ENCODE peak calls at places on chromosomes 7 and 10, in six cellular contexts. F is endothelial cell, D is glutamatergic neuron, U is neural progenitor cell, P is RWPE1, T is hepatocyte. Q is an unnamed sample.

GRCh38 chr7:41886257-41886905 is 183.5 kb upstream of the INHBA start:
- DNase-seq in U (no peak), P (no peak), D (peak; percentile 39), F (no peak), T (peak; percentile 63), Q (no peak)

GRCh38 chr7:157413881-157414701 is 77.3 kb downstream of the DNAJB6 start:
- DNase-seq in U (no peak), F (no peak), T (no peak), P (no peak), D (no peak), Q (no peak)

GRCh38 chr7:22667562-22668239 is 59.3 kb upstream of the IL6 start:
- DNase-seq in U (no peak), D (no peak), P (peak; percentile 87), T (peak; percentile 52), F (no peak), Q (no peak)

GRCh38 chr7:47356261-47356660 is 225.7 kb downstream of the TNS3 start:
- DNase-seq in T (no peak), D (no peak), P (no peak), F (no peak), U (no peak), Q (no peak)

GRCh38 chr10:114772496-114773196 is 48.9 kb upstream of the FHIP2A start:
- DNase-seq in U (no peak), D (no peak), F (no peak), P (no peak), T (no peak), Q (no peak)

GRCh38 chr10:77959384-77959783 is 32.8 kb upstream of the DLG5 start:
- DNase-seq in F (no peak), U (no peak), T (no peak), D (no peak), P (no peak), Q (no peak)

GRCh38 chr10:11804336-11804735 is 18.8 kb upstream of the PROSER2 start:
- DNase-seq in T (no peak), P (no peak), D (no peak), U (no peak), F (no peak), Q (no peak)

GRCh38 chr7:19107392-19108147 is 9.9 kb downstream of the TWIST1 start:
- DNase-seq in T (peak; percentile 51), U (peak; percentile 66), D (no peak), P (peak; percentile 23), F (peak; percentile 42), Q (no peak)

GRCh38 chr7:135712182-135712782 is 15.7 kb downstream of the SLC13A4 start:
- DNase-seq in T (no peak), P (no peak), D (no peak), F (no peak), U (no peak), Q (no peak)

GRCh38 chr7:139915864-139916716 is 87.0 kb downstream of the TBXAS1 start:
- DNase-seq in D (no peak), U (no peak), P (peak; percentile 94), T (peak; percentile 47), F (no peak), Q (peak; percentile 31)

GRCh38 chr7:72244826-72245398 is 167.2 kb downstream of the CALN1 start:
- DNase-seq in F (no peak), P (no peak), T (no peak), U (no peak), D (no peak), Q (no peak)

GRCh38 chr10:62818426-62819011 is 2.4 kb upstream of the EGR2 start:
- DNase-seq in F (peak; percentile 68), P (no peak), U (peak; percentile 83), T (peak; percentile 59), D (peak; percentile 69), Q (peak; percentile 58)

GRCh38 chr7:139820089-139820488 is 9.0 kb upstream of the TBXAS1 start:
- DNase-seq in D (no peak), T (no peak), P (peak; percentile 11), U (no peak), F (no peak), Q (no peak)

GRCh38 chr10:96998329-96998888 is 166.3 kb downstream of the LCOR start:
- DNase-seq in P (peak; percentile 33), U (no peak), F (no peak), T (peak; percentile 75), D (no peak), Q (no peak)

GRCh38 chr10:121596668-121597503 is 1.4 kb downstream of the FGFR2 start:
- DNase-seq in F (peak; percentile 51), T (peak; percentile 85), D (peak; percentile 58), U (peak; percentile 91), P (peak; percentile 86), Q (no peak)

DNA sequence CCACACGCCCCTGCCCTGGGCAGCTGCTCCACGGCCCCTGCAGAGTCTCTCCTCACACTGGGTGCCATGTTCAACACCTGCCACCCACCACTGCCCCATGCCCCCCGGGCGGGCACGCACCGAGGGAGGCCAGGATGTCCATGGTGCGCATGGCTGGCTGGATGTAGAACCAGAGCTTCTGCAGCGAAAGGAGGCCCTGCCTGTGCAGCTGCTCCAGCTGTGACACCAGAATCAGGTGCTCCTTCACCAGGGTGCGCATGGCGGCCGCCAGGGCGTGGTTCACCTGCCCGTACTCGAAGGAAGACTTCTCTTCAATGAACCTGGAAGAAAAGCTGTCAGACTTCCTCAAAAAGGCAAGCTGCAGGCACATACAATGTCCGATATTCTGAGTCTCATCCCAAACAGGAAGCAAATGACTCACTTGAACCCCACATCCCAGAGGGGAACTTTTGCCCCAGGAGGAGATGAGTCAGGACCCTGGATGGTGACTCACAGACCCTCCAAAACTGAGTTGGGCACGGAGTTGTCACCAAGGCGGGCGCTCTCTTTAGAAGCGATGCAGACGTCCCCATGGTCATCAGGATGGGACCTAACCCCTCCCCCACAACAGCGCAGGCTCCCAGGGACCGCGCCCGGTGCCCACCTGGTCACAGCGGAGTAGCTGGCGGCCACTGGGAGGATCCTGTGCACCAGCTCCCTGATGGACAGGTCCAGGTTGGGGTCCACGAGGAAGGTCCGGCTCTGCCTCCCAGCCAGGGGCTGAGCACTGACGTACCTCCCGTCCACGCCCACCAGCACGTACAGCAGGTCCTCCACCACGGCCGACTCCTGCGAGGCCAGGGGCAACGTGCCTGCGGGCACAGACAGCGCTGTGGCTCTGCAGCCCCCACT is 15.5 kb downstream of the TUBGCP2 start:
- DNase-seq in F (no peak), D (no peak), P (peak; percentile 95), T (no peak), U (no peak), Q (no peak)
- TF ChIP-seq CTCF in F (no peak), D (no peak), P (no peak), T (no peak), U (no peak), Q (no peak)

GRCh38 chr7:137816696-137817320 is 30.0 kb downstream of the DGKI start:
- DNase-seq in P (no peak), T (no peak), D (no peak), F (no peak), U (peak; percentile 25), Q (no peak)
- TF ChIP-seq CTCF in P (no peak), T (peak; percentile 9), D (no peak), F (no peak), U (peak; percentile 46), Q (no peak)

DNA sequence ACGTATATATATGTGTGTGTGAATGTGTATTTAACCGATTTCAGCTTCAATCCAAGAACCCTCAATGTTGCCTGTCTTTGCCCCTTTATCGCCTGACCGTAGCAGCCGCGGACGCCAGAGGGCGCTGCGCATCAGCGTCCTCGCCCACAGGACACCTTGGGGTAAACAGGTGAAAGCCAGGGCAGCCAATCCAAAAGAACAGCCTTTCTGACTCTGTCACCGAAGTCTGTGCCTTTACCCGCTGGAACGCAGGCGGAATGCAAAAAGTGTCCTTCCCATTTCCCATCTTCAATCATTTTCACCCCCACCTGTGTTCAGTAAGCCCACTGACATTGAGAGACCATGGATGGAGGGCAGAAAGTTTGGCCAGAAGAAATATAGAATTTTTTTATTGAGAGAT is 3.6 kb downstream of the NXPH1 start:
- DNase-seq in U (peak; percentile 82), P (peak; percentile 42), T (peak; percentile 72), D (peak; percentile 87), F (peak; percentile 77), Q (no peak)
- TF ChIP-seq CTCF in U (peak; percentile 98), P (peak; percentile 82), T (peak; percentile 67), D (peak; percentile 89), F (peak; percentile 80), Q (no peak)

GRCh38 chr7:151485006-151485732 is 34.5 kb downstream of the RHEB start:
- DNase-seq in D (no peak), P (peak; percentile 41), T (no peak), U (no peak), F (no peak), Q (no peak)
- TF ChIP-seq CTCF in D (no peak), P (no peak), T (no peak), U (no peak), F (no peak), Q (no peak)

DNA sequence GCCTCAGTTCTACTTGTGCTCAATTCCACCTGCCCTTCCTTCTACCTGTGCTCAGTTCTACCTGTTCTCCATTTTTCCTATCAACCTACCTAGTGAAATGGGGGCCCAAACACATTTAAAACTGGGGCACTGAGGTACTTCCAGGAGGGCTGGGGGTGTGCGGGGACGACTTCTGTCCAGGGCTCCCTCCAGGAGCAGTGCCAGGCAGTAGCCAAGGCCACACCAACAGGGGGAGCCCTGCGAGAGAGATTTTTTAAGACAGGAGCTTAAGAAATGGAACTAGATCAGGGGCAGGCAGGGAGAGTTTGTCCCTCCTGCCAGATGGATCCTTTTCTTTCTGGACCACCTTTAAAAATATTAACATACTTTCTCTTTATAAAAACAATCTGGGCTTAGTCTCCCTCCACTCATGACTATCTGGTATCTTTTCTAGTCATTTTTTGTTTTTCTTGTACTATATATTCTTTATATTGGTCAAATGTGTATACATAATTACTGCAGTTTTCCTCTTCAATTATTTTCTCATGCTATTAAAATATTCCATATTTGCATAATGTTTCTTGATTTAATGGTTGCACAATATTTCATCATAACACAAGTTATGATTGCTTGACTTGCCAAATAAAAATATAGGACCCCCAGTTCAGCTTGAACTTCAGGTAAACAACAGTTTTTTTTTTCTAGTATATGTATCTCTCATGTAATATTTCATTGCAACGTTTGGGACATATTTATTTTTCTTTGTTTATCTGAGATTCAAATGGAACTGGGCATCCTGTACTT is 47.3 kb upstream of the INSYN2A start:
- DNase-seq in F (peak; percentile 78), D (peak; percentile 78), T (peak; percentile 48), P (peak; percentile 51), U (peak; percentile 75), Q (no peak)
- TF ChIP-seq CTCF in F (peak; percentile 70), D (peak; percentile 68), T (peak; percentile 49), P (peak; percentile 21), U (peak; percentile 82), Q (no peak)

GRCh38 chr10:98262571-98262970 is 5.4 kb downstream of the LOXL4 start:
- DNase-seq in U (no peak), F (peak; percentile 38), T (no peak), D (no peak), P (peak; percentile 50), Q (no peak)
- TF ChIP-seq CTCF in U (peak; percentile 35), F (peak; percentile 22), T (peak; percentile 17), D (peak; percentile 14), P (no peak), Q (no peak)

DNA sequence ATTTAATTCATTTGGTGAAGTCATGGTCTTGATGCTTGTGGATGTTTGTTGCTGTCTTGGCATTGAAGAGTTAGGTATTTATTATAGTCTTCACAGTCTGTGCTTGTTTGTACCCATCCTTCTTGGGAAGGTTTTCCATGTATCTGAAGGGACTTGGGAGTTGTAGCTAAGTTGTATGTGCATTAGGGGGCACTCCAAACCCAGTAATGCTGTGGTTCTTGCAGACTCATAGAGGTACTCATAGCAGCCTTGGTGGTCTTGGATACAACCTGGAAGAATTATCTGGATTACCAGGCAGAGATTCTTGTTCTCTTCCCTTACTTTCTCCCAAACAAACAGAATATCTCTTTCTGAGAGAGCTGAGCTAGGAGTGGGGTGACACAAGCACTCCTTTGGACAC is 93.2 kb downstream of the ADCYAP1R1 start:
- DNase-seq in F (no peak), T (no peak), U (peak; percentile 52), P (no peak), D (no peak), Q (no peak)
- TF ChIP-seq CTCF in F (no peak), T (no peak), U (peak; percentile 55), P (no peak), D (no peak), Q (no peak)

GRCh38 chr7:145152589-145152988 is 316.7 kb upstream of the TPK1 start:
- DNase-seq in F (no peak), P (no peak), D (no peak), U (peak; percentile 25), T (no peak), Q (no peak)
- TF ChIP-seq CTCF in F (no peak), P (no peak), D (no peak), U (peak; percentile 29), T (no peak), Q (no peak)

Q was measured in activated B cell treated with CpG ODN at 0.5 μM for 24 hours.